ENCODE peak calls at places on chromosome 1, in nine cellular contexts. One of them, this sample, is unnamed.
A peak's percentile ranks its signal among the peaks of the same experiment; 100 is the strongest.

GRCh38 chr1:158537609-158538008 is 16.6 kb downstream of the OR6Y1 start:
- DNase-seq in hypothalamus: no peak
- DNase-seq in NCI-H2029: no peak
- DNase-seq in stimulated activated CD8-positive, alpha-beta memory T cell treated with anti-CD3 and anti-CD28 coated beads, Interleukin-2, amount 100 ng/mL, for 48 hours: no peak
- DNase-seq in Right ventricle myocardium superior: no peak
- DNase-seq in colonic mucosa: no peak
- DNase-seq in EH: no peak
- DNase-seq in kidney glomerular epithelial cell: no peak
- DNase-seq in ELR: no peak
- DNase-seq in this sample: no peak

GRCh38 chr1:11731719-11732283 is 4.1 kb upstream of the AGTRAP start:
- DNase-seq in hypothalamus: peak; percentile 88
- DNase-seq in NCI-H2029: peak; percentile 69
- DNase-seq in stimulated activated CD8-positive, alpha-beta memory T cell treated with anti-CD3 and anti-CD28 coated beads, Interleukin-2, amount 100 ng/mL, for 48 hours: no peak
- DNase-seq in Right ventricle myocardium superior: peak; percentile 87
- DNase-seq in colonic mucosa: peak; percentile 54
- DNase-seq in EH: peak; percentile 46
- DNase-seq in kidney glomerular epithelial cell: peak; percentile 15
- DNase-seq in ELR: no peak
- DNase-seq in this sample: no peak

GRCh38 chr1:228770779-228771223 is 35.5 kb downstream of the RHOU start:
- DNase-seq in hypothalamus: no peak
- DNase-seq in NCI-H2029: no peak
- DNase-seq in stimulated activated CD8-positive, alpha-beta memory T cell treated with anti-CD3 and anti-CD28 coated beads, Interleukin-2, amount 100 ng/mL, for 48 hours: no peak
- DNase-seq in Right ventricle myocardium superior: no peak
- DNase-seq in colonic mucosa: peak; percentile 50
- DNase-seq in EH: no peak
- DNase-seq in kidney glomerular epithelial cell: no peak
- DNase-seq in ELR: no peak
- DNase-seq in this sample: no peak

GRCh38 chr1:31583995-31584868 is 7.9 kb downstream of the TINAGL1 start:
- DNase-seq in hypothalamus: no peak
- DNase-seq in NCI-H2029: peak; percentile 16
- DNase-seq in stimulated activated CD8-positive, alpha-beta memory T cell treated with anti-CD3 and anti-CD28 coated beads, Interleukin-2, amount 100 ng/mL, for 48 hours: no peak
- DNase-seq in Right ventricle myocardium superior: peak; percentile 88
- DNase-seq in colonic mucosa: peak; percentile 72
- DNase-seq in EH: peak; percentile 78
- DNase-seq in kidney glomerular epithelial cell: peak; percentile 12
- DNase-seq in ELR: peak; percentile 44
- DNase-seq in this sample: no peak

GRCh38 chr1:81954388-81955023 is 153.8 kb downstream of the ADGRL2 start:
- DNase-seq in hypothalamus: no peak
- DNase-seq in NCI-H2029: no peak
- DNase-seq in stimulated activated CD8-positive, alpha-beta memory T cell treated with anti-CD3 and anti-CD28 coated beads, Interleukin-2, amount 100 ng/mL, for 48 hours: no peak
- DNase-seq in Right ventricle myocardium superior: no peak
- DNase-seq in colonic mucosa: no peak
- DNase-seq in EH: no peak
- DNase-seq in kidney glomerular epithelial cell: no peak
- DNase-seq in ELR: no peak
- DNase-seq in this sample: no peak

GRCh38 chr1:2197732-2198165 is 3.2 kb upstream of the FAAP20 start:
- DNase-seq in hypothalamus: no peak
- DNase-seq in NCI-H2029: no peak
- DNase-seq in stimulated activated CD8-positive, alpha-beta memory T cell treated with anti-CD3 and anti-CD28 coated beads, Interleukin-2, amount 100 ng/mL, for 48 hours: no peak
- DNase-seq in Right ventricle myocardium superior: no peak
- DNase-seq in colonic mucosa: no peak
- DNase-seq in EH: no peak
- DNase-seq in kidney glomerular epithelial cell: no peak
- DNase-seq in ELR: no peak
- DNase-seq in this sample: no peak

GRCh38 chr1:31627930-31628421 is 10.5 kb downstream of the HCRTR1 start:
- DNase-seq in hypothalamus: peak; percentile 39
- DNase-seq in NCI-H2029: peak; percentile 21
- DNase-seq in stimulated activated CD8-positive, alpha-beta memory T cell treated with anti-CD3 and anti-CD28 coated beads, Interleukin-2, amount 100 ng/mL, for 48 hours: no peak
- DNase-seq in Right ventricle myocardium superior: peak; percentile 80
- DNase-seq in colonic mucosa: no peak
- DNase-seq in EH: no peak
- DNase-seq in kidney glomerular epithelial cell: no peak
- DNase-seq in ELR: no peak
- DNase-seq in this sample: no peak

GRCh38 chr1:235417101-235417697 is 50.0 kb downstream of the TBCE start:
- DNase-seq in hypothalamus: peak; percentile 44
- DNase-seq in NCI-H2029: peak; percentile 46
- DNase-seq in stimulated activated CD8-positive, alpha-beta memory T cell treated with anti-CD3 and anti-CD28 coated beads, Interleukin-2, amount 100 ng/mL, for 48 hours: no peak
- DNase-seq in Right ventricle myocardium superior: no peak
- DNase-seq in colonic mucosa: peak; percentile 64
- DNase-seq in EH: peak; percentile 84
- DNase-seq in kidney glomerular epithelial cell: peak; percentile 44
- DNase-seq in ELR: peak; percentile 77
- DNase-seq in this sample: peak; percentile 33

GRCh38 chr1:94633051-94633450 is 91.5 kb upstream of the F3 start:
- DNase-seq in hypothalamus: no peak
- DNase-seq in NCI-H2029: no peak
- DNase-seq in stimulated activated CD8-positive, alpha-beta memory T cell treated with anti-CD3 and anti-CD28 coated beads, Interleukin-2, amount 100 ng/mL, for 48 hours: no peak
- DNase-seq in Right ventricle myocardium superior: no peak
- DNase-seq in colonic mucosa: no peak
- DNase-seq in EH: peak; percentile 79
- DNase-seq in kidney glomerular epithelial cell: no peak
- DNase-seq in ELR: no peak
- DNase-seq in this sample: no peak

GRCh38 chr1:61463220-61463619 is 261.7 kb downstream of the TM2D1 start:
- DNase-seq in hypothalamus: no peak
- DNase-seq in NCI-H2029: no peak
- DNase-seq in stimulated activated CD8-positive, alpha-beta memory T cell treated with anti-CD3 and anti-CD28 coated beads, Interleukin-2, amount 100 ng/mL, for 48 hours: no peak
- DNase-seq in Right ventricle myocardium superior: no peak
- DNase-seq in colonic mucosa: no peak
- DNase-seq in EH: no peak
- DNase-seq in kidney glomerular epithelial cell: no peak
- DNase-seq in ELR: no peak
- DNase-seq in this sample: no peak

GRCh38 chr1:226627050-226627755 is 78.6 kb downstream of the STUM start:
- DNase-seq in hypothalamus: no peak
- DNase-seq in NCI-H2029: no peak
- DNase-seq in stimulated activated CD8-positive, alpha-beta memory T cell treated with anti-CD3 and anti-CD28 coated beads, Interleukin-2, amount 100 ng/mL, for 48 hours: no peak
- DNase-seq in Right ventricle myocardium superior: peak; percentile 2
- DNase-seq in colonic mucosa: no peak
- DNase-seq in EH: no peak
- DNase-seq in kidney glomerular epithelial cell: no peak
- DNase-seq in ELR: no peak
- DNase-seq in this sample: no peak

GRCh38 chr1:23745515-23745914 is 2.2 kb downstream of the ELOA start:
- DNase-seq in hypothalamus: no peak
- DNase-seq in NCI-H2029: no peak
- DNase-seq in stimulated activated CD8-positive, alpha-beta memory T cell treated with anti-CD3 and anti-CD28 coated beads, Interleukin-2, amount 100 ng/mL, for 48 hours: no peak
- DNase-seq in Right ventricle myocardium superior: no peak
- DNase-seq in colonic mucosa: no peak
- DNase-seq in EH: peak; percentile 50
- DNase-seq in kidney glomerular epithelial cell: no peak
- DNase-seq in ELR: peak; percentile 71
- DNase-seq in this sample: no peak

GRCh38 chr1:40842201-40842600 is 20.0 kb downstream of the CITED4 start:
- DNase-seq in hypothalamus: no peak
- DNase-seq in NCI-H2029: no peak
- DNase-seq in stimulated activated CD8-positive, alpha-beta memory T cell treated with anti-CD3 and anti-CD28 coated beads, Interleukin-2, amount 100 ng/mL, for 48 hours: no peak
- DNase-seq in Right ventricle myocardium superior: no peak
- DNase-seq in colonic mucosa: no peak
- DNase-seq in EH: no peak
- DNase-seq in kidney glomerular epithelial cell: peak; percentile 50
- DNase-seq in ELR: no peak
- DNase-seq in this sample: no peak

GRCh38 chr1:20380175-20380574 is 89.5 kb downstream of the VWA5B1 start:
- DNase-seq in hypothalamus: no peak
- DNase-seq in NCI-H2029: no peak
- DNase-seq in stimulated activated CD8-positive, alpha-beta memory T cell treated with anti-CD3 and anti-CD28 coated beads, Interleukin-2, amount 100 ng/mL, for 48 hours: no peak
- DNase-seq in Right ventricle myocardium superior: no peak
- DNase-seq in colonic mucosa: no peak
- DNase-seq in EH: no peak
- DNase-seq in kidney glomerular epithelial cell: no peak
- DNase-seq in ELR: no peak
- DNase-seq in this sample: no peak

GRCh38 chr1:178885869-178886268 is 15.0 kb upstream of the ANGPTL1 start:
- DNase-seq in hypothalamus: no peak
- DNase-seq in NCI-H2029: no peak
- DNase-seq in stimulated activated CD8-positive, alpha-beta memory T cell treated with anti-CD3 and anti-CD28 coated beads, Interleukin-2, amount 100 ng/mL, for 48 hours: no peak
- DNase-seq in Right ventricle myocardium superior: no peak
- DNase-seq in colonic mucosa: no peak
- DNase-seq in EH: no peak
- DNase-seq in kidney glomerular epithelial cell: no peak
- DNase-seq in ELR: no peak
- DNase-seq in this sample: no peak

GRCh38 chr1:33346921-33347649 is 26.2 kb upstream of the A3GALT2 start:
- DNase-seq in hypothalamus: no peak
- DNase-seq in NCI-H2029: peak; percentile 31
- DNase-seq in stimulated activated CD8-positive, alpha-beta memory T cell treated with anti-CD3 and anti-CD28 coated beads, Interleukin-2, amount 100 ng/mL, for 48 hours: no peak
- DNase-seq in Right ventricle myocardium superior: no peak
- DNase-seq in colonic mucosa: peak; percentile 63
- DNase-seq in EH: peak; percentile 97
- DNase-seq in kidney glomerular epithelial cell: peak; percentile 95
- DNase-seq in ELR: peak; percentile 98
- DNase-seq in this sample: no peak

GRCh38 chr1:65423884-65424655 is 3.6 kb downstream of the LEPR start:
- DNase-seq in hypothalamus: no peak
- DNase-seq in NCI-H2029: no peak
- DNase-seq in stimulated activated CD8-positive, alpha-beta memory T cell treated with anti-CD3 and anti-CD28 coated beads, Interleukin-2, amount 100 ng/mL, for 48 hours: no peak
- DNase-seq in Right ventricle myocardium superior: no peak
- DNase-seq in colonic mucosa: no peak
- DNase-seq in EH: peak; percentile 86
- DNase-seq in kidney glomerular epithelial cell: peak; percentile 88
- DNase-seq in ELR: peak; percentile 96
- DNase-seq in this sample: no peak

GRCh38 chr1:15007842-15008241 is 145.7 kb upstream of the TMEM51 start:
- DNase-seq in hypothalamus: no peak
- DNase-seq in NCI-H2029: no peak
- DNase-seq in stimulated activated CD8-positive, alpha-beta memory T cell treated with anti-CD3 and anti-CD28 coated beads, Interleukin-2, amount 100 ng/mL, for 48 hours: no peak
- DNase-seq in Right ventricle myocardium superior: no peak
- DNase-seq in colonic mucosa: no peak
- DNase-seq in EH: no peak
- DNase-seq in kidney glomerular epithelial cell: no peak
- DNase-seq in ELR: no peak
- DNase-seq in this sample: no peak

GRCh38 chr1:113542221-113542701 is 151.9 kb downstream of the MAGI3 start:
- DNase-seq in hypothalamus: no peak
- DNase-seq in NCI-H2029: no peak
- DNase-seq in stimulated activated CD8-positive, alpha-beta memory T cell treated with anti-CD3 and anti-CD28 coated beads, Interleukin-2, amount 100 ng/mL, for 48 hours: no peak
- DNase-seq in Right ventricle myocardium superior: no peak
- DNase-seq in colonic mucosa: no peak
- DNase-seq in EH: peak; percentile 92
- DNase-seq in kidney glomerular epithelial cell: peak; percentile 35
- DNase-seq in ELR: peak; percentile 87
- DNase-seq in this sample: no peak

GRCh38 chr1:162994921-162995320 is 74.2 kb upstream of the RGS4 start:
- DNase-seq in hypothalamus: no peak
- DNase-seq in NCI-H2029: no peak
- DNase-seq in stimulated activated CD8-positive, alpha-beta memory T cell treated with anti-CD3 and anti-CD28 coated beads, Interleukin-2, amount 100 ng/mL, for 48 hours: no peak
- DNase-seq in Right ventricle myocardium superior: no peak
- DNase-seq in colonic mucosa: no peak
- DNase-seq in EH: peak; percentile 63
- DNase-seq in kidney glomerular epithelial cell: no peak
- DNase-seq in ELR: no peak
- DNase-seq in this sample: no peak